ENCODE peak calls at places on chromosomes 12 and 14, in eight cellular contexts. I, F, R, P, G, L, B and T are unnamed samples.

GRCh38 chr14:96407980-96408570 is 16.1 kb downstream of the AK7 start:
- DNase-seq in I (no peak), F (no peak), R (no peak), P (no peak), G (no peak), L (no peak), B (no peak), T (no peak)

GRCh38 chr14:26596722-26597030 is 1.2 kb downstream of the NOVA1 start:
- DNase-seq in I (no peak), F (peak; percentile 8), R (no peak), P (no peak), G (peak; percentile 9), L (no peak), B (no peak), T (no peak)

GRCh38 chr14:86575141-86575540 is 1045.2 kb downstream of the FLRT2 start:
- DNase-seq in I (no peak), F (no peak), R (no peak), P (no peak), G (no peak), L (no peak), B (no peak), T (no peak)

GRCh38 chr12:67578976-67579661 is 69.4 kb upstream of the DYRK2 start:
- DNase-seq in I (no peak), F (no peak), R (no peak), P (peak; percentile 65), G (no peak), L (no peak), B (no peak), T (no peak)

GRCh38 chr12:52270541-52271070 is 3.8 kb upstream of the KRT86 start:
- DNase-seq in I (no peak), F (no peak), R (no peak), P (no peak), G (no peak), L (no peak), B (no peak), T (no peak)

GRCh38 chr12:34287437-34287836 is 265.1 kb downstream of the ALG10 start:
- DNase-seq in I (no peak), F (no peak), R (no peak), P (no peak), G (no peak), L (no peak), B (no peak), T (peak; percentile 1)

GRCh38 chr14:89466460-89466859 is 49.4 kb upstream of the FOXN3 start:
- DNase-seq in I (peak; percentile 78), F (no peak), R (no peak), P (no peak), G (no peak), L (no peak), B (no peak), T (no peak)

GRCh38 chr14:64501326-64502171 is 2.1 kb downstream of the ZBTB25 start:
- DNase-seq in I (no peak), F (no peak), R (peak; percentile 44), P (peak; percentile 76), G (peak; percentile 68), L (no peak), B (no peak), T (no peak)

GRCh38 chr12:89353188-89353822 is 1.0 kb upstream of the DUSP6 start:
- DNase-seq in I (peak; percentile 52), F (peak; percentile 95), R (peak; percentile 68), P (no peak), G (peak; percentile 79), L (peak; percentile 58), B (no peak), T (peak; percentile 53)

GRCh38 chr12:66188584-66189475 is at the start of gene IRAK3:
- DNase-seq in I (peak; percentile 92), F (peak; percentile 98), R (peak; percentile 59), P (peak; percentile 37), G (peak; percentile 83), L (no peak), B (no peak), T (peak; percentile 48)

GRCh38 chr12:100290016-100290415 is 23.0 kb downstream of the SCYL2 start:
- DNase-seq in I (no peak), F (no peak), R (no peak), P (no peak), G (no peak), L (no peak), B (no peak), T (no peak)

GRCh38 chr14:56342419-56342901 is 224.2 kb downstream of the PELI2 start:
- DNase-seq in I (no peak), F (no peak), R (peak; percentile 51), P (no peak), G (no peak), L (no peak), B (no peak), T (no peak)

GRCh38 chr14:71555654-71556559 is 376.3 kb upstream of the RGS6 start:
- DNase-seq in I (peak; percentile 31), F (no peak), R (no peak), P (peak; percentile 66), G (peak; percentile 39), L (no peak), B (no peak), T (no peak)

GRCh38 chr12:56932867-56933266 is 1.3 kb downstream of the SDR9C7 start:
- DNase-seq in I (peak; percentile 64), F (no peak), R (no peak), P (peak; percentile 36), G (peak; percentile 22), L (no peak), B (no peak), T (no peak)

GRCh38 chr14:75283162-75283883 is 4.7 kb downstream of the FOS start:
- DNase-seq in I (peak; percentile 62), F (no peak), R (no peak), P (peak; percentile 44), G (peak; percentile 83), L (no peak), B (no peak), T (no peak)
- TF ChIP-seq CTCF in I (no peak), F (no peak), R (peak; percentile 7), P (peak; percentile 31), G (peak; percentile 25), L (no peak), B (no peak), T (no peak)

GRCh38 chr14:81819344-81819743 is 285.7 kb upstream of the SEL1L start:
- DNase-seq in I (no peak), F (no peak), R (no peak), P (no peak), G (no peak), L (no peak), B (no peak), T (no peak)
- TF ChIP-seq CTCF in I (no peak), F (no peak), R (no peak), P (no peak), G (no peak), L (no peak), B (no peak), T (no peak)

GRCh38 chr14:58401587-58401986 is 5.9 kb downstream of the TOMM20L start:
- DNase-seq in I (no peak), F (no peak), R (no peak), P (no peak), G (no peak), L (no peak), B (no peak), T (no peak)
- TF ChIP-seq CTCF in I (no peak), F (no peak), R (no peak), P (no peak), G (no peak), L (no peak), B (no peak), T (no peak)

DNA sequence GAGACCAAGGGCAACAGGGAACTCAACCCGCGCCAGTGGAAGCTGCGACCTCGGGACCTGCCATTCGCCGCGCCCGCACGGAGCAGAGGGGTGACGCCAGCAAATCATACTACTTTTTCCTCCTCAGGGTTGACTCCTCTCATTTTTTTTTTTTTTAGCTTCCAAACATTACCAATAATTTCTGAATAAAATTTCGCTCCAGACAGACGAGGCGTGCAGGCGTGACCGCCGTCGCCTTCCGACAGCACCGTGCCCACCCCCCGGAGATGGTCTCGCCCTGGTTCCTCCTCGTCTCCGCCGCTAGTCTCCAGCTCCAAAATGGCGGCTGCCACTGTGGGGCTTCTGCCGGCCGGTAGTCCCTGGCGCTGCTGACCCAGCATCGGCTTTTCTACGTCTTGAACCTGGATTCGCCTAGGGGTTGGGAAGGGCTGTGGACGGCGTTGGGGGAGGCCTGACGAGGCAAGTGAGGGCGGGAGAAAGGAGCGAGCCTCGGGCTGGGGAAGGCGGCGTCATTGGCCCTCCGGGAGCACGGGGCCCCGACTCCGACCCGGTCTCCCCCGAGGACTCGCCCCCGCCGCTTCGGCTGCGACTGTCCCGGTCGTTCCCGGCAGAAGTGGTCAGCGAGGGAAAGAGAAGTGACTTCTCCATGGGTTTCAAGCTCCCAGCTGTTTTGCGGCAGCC is at the start of the genes CPSF2 and NDUFB1:
- DNase-seq in I (peak; percentile 84), F (peak; percentile 94), R (peak; percentile 68), P (peak; percentile 80), G (peak; percentile 85), L (peak; percentile 71), B (no peak), T (peak; percentile 78)
- TF ChIP-seq CTCF in I (no peak), F (peak; percentile 17), R (no peak), P (no peak), G (peak; percentile 4), L (no peak), B (no peak), T (no peak)

DNA sequence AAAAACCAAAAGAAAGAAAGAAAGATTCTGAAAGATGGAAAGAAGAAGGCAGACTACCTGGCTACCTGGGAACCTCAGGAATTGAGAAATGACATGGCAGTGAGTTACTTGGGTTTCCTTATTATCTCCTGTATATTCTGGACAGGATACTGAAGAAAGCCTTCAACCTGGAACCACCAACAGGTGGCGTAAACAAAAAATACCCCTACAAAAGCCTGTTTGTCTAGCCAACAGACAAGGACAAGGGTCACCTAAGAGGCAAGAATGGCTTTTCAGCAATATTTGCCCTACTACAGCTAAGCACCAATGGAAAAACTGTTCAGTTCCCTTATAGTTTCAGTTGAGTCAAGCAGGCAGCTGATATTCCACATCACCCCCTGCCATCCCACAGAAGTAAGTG is 274.9 kb downstream of the GPHN start:
- DNase-seq in I (no peak), F (no peak), R (no peak), P (no peak), G (no peak), L (no peak), B (no peak), T (no peak)
- TF ChIP-seq CTCF in I (no peak), F (no peak), R (no peak), P (no peak), G (no peak), L (no peak), B (no peak), T (no peak)

GRCh38 chr12:120342567-120343537 is 15.3 kb upstream of the PLA2G1B start:
- DNase-seq in I (no peak), F (no peak), R (no peak), P (no peak), G (no peak), L (no peak), B (no peak), T (no peak)
- TF ChIP-seq CTCF in I (no peak), F (no peak), R (no peak), P (no peak), G (no peak), L (no peak), B (no peak), T (no peak)